ENCODE peak calls at places on chromosomes 1 and 21, in eight cellular contexts. S, G, Y, F, R, O, E and I are unnamed samples.

GRCh38 chr1:231396643-231397042 is 25.4 kb downstream of the EGLN1 start:
- DNase-seq in S (no peak), G (no peak), Y (no peak), F (no peak), R (no peak), O (no peak), E (no peak), I (no peak)

GRCh38 chr1:12467570-12468286 is 150.3 kb downstream of the DHRS3 start:
- DNase-seq in S (no peak), G (no peak), Y (no peak), F (no peak), R (peak; percentile 83), O (no peak), E (no peak), I (no peak)

GRCh38 chr1:158177705-158178450 is 2.8 kb upstream of the CD1D start:
- DNase-seq in S (peak; percentile 79), G (peak; percentile 47), Y (peak; percentile 81), F (peak; percentile 91), R (peak; percentile 38), O (peak; percentile 31), E (peak; percentile 95), I (no peak)

GRCh38 chr1:24463756-24464377 is 38.8 kb upstream of the RCAN3 start:
- DNase-seq in S (no peak), G (no peak), Y (no peak), F (peak; percentile 52), R (no peak), O (no peak), E (peak; percentile 79), I (no peak)

GRCh38 chr1:25744140-25744581 is 55.8 kb upstream of the SELENON start:
- DNase-seq in S (peak; percentile 27), G (peak; percentile 27), Y (peak; percentile 25), F (peak; percentile 63), R (peak; percentile 25), O (peak; percentile 53), E (peak; percentile 74), I (no peak)

GRCh38 chr1:209627349-209628196 is 24.7 kb downstream of the LAMB3 start:
- DNase-seq in S (peak; percentile 48), G (peak; percentile 68), Y (peak; percentile 41), F (peak; percentile 90), R (peak; percentile 41), O (peak; percentile 69), E (peak; percentile 94), I (peak; percentile 61)

GRCh38 chr1:201648066-201648910 is 109.4 kb downstream of the NAV1 start:
- DNase-seq in S (peak; percentile 58), G (peak; percentile 64), Y (peak; percentile 45), F (peak; percentile 79), R (peak; percentile 55), O (peak; percentile 75), E (peak; percentile 65), I (no peak)

GRCh38 chr21:45817345-45817744 is 164.2 kb upstream of the COL6A1 start:
- DNase-seq in S (no peak), G (no peak), Y (no peak), F (no peak), R (no peak), O (no peak), E (no peak), I (no peak)

GRCh38 chr21:46168238-46168637 is 12.9 kb upstream of the FTCD start:
- DNase-seq in S (no peak), G (no peak), Y (no peak), F (no peak), R (no peak), O (no peak), E (peak; percentile 21), I (no peak)

GRCh38 chr1:93662481-93663190 is 19.0 kb downstream of the BCAR3 start:
- DNase-seq in S (peak; percentile 41), G (no peak), Y (no peak), F (no peak), R (peak; percentile 74), O (peak; percentile 38), E (no peak), I (no peak)

GRCh38 chr1:22177354-22178003 is 34.6 kb upstream of the WNT4 start:
- DNase-seq in S (no peak), G (no peak), Y (no peak), F (no peak), R (no peak), O (no peak), E (no peak), I (no peak)

GRCh38 chr1:246155923-246156322 is 351.2 kb downstream of the SMYD3 start:
- DNase-seq in S (no peak), G (no peak), Y (no peak), F (no peak), R (peak; percentile 59), O (peak; percentile 31), E (no peak), I (no peak)

GRCh38 chr1:89310505-89310904 is 37.8 kb upstream of the GBP5 start:
- DNase-seq in S (no peak), G (no peak), Y (no peak), F (no peak), R (no peak), O (peak; percentile 5), E (no peak), I (no peak)

GRCh38 chr1:246139745-246140182 is 367.3 kb downstream of the SMYD3 start:
- DNase-seq in S (peak; percentile 74), G (peak; percentile 55), Y (no peak), F (no peak), R (peak; percentile 94), O (peak; percentile 93), E (no peak), I (no peak)

GRCh38 chr1:24321712-24322635 is 2.8 kb downstream of the GRHL3 start:
- DNase-seq in S (peak; percentile 73), G (no peak), Y (peak; percentile 11), F (peak; percentile 79), R (peak; percentile 87), O (peak; percentile 76), E (peak; percentile 59), I (peak; percentile 50)

GRCh38 chr21:33028271-33028670 is 2.5 kb downstream of the OLIG2 start:
- DNase-seq in S (no peak), G (no peak), Y (no peak), F (no peak), R (no peak), O (no peak), E (no peak), I (no peak)

GRCh38 chr1:112493351-112493750 is 15.4 kb upstream of the WNT2B start:
- DNase-seq in S (no peak), G (no peak), Y (no peak), F (no peak), R (no peak), O (no peak), E (no peak), I (no peak)

GRCh38 chr1:8423134-8423701 is 105.3 kb downstream of the SLC45A1 start:
- DNase-seq in S (peak; percentile 16), G (peak; percentile 20), Y (peak; percentile 34), F (peak; percentile 53), R (no peak), O (no peak), E (no peak), I (peak; percentile 19)

DNA sequence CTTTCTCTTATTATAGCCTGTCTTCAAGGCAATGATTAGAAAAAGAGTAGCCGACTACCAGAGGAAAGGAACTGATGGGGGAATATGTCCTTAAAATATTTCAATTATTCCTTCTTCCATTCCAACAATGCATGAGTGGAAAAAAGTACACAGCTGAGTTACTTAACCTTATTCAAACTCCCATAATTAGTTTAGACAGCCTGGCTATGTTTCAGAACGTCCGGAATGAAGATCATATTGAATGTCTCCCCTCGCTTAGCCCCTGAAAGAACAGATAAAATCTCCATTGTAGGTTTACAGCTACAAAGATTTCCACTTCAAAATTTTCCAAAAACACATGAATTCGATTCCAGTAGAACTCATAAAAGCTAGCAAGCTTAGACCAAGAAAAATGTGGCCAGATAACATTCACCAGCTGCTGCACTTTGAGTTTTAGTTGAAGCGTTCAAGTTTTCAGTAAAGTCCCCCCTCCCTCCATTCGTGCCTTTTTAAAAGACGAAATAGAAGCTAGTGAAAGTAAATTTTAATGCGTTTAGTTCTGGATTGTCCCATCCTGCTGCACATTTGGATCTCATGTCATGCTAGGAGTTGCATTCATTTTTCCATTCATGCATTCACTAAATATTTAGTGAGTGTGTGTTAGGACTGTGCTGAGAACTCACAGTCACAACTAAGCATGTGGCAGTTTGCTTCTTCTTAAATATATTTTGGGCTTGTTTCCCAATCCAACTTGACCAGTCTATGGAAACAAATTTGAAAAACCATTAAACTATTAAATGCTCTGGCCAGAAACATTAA is 29.4 kb upstream of the SSX2IP start:
- DNase-seq in S (no peak), G (no peak), Y (no peak), F (no peak), R (peak; percentile 50), O (peak; percentile 12), E (no peak), I (no peak)
- H3K27ac ChIP-seq in S (no peak overlapping the region), G (no peak overlapping the region), Y (peak overlapping the region; percentile 71), F (no peak overlapping the region), R (no peak overlapping the region), O (peak overlapping the region; percentile 86), E (no peak overlapping the region), I (no peak overlapping the region)

GRCh38 chr1:18922319-18922726 is 20.0 kb upstream of the ALDH4A1 start:
- DNase-seq in S (peak; percentile 78), G (peak; percentile 39), Y (peak; percentile 60), F (peak; percentile 58), R (peak; percentile 88), O (peak; percentile 85), E (no peak), I (no peak)
- TF ChIP-seq CTCF in S (peak; percentile 36), G (no peak), Y (no peak), F (no peak), R (no peak), O (no peak), E (no peak), I (no peak)

DNA sequence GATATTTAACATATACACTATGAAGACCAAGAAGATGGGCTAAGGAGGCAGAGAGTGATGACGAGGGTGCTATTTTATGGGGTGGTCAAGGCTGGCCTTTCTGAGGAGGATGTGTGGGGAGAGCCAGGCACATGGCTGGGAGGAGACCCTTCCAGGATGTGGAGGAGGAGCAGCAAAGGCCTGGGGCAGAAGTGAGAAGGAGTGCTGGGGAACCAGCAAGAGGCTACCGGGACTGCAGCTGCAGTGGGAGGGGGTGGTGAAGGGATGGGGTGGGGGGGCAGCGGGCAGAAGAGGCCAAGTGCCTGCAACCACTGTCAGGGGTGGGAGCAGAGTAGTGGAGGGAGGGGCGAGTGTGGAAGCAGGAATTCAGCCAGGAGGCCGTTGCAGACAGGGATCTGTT is 89.7 kb downstream of the IER5 start:
- DNase-seq in S (no peak), G (no peak), Y (no peak), F (no peak), R (no peak), O (no peak), E (no peak), I (no peak)
- H3K27ac ChIP-seq in S (no peak overlapping the region), G (no peak overlapping the region), Y (no peak overlapping the region), F (no peak overlapping the region), R (no peak overlapping the region), O (no peak overlapping the region), E (no peak overlapping the region), I (no peak overlapping the region)

DNA sequence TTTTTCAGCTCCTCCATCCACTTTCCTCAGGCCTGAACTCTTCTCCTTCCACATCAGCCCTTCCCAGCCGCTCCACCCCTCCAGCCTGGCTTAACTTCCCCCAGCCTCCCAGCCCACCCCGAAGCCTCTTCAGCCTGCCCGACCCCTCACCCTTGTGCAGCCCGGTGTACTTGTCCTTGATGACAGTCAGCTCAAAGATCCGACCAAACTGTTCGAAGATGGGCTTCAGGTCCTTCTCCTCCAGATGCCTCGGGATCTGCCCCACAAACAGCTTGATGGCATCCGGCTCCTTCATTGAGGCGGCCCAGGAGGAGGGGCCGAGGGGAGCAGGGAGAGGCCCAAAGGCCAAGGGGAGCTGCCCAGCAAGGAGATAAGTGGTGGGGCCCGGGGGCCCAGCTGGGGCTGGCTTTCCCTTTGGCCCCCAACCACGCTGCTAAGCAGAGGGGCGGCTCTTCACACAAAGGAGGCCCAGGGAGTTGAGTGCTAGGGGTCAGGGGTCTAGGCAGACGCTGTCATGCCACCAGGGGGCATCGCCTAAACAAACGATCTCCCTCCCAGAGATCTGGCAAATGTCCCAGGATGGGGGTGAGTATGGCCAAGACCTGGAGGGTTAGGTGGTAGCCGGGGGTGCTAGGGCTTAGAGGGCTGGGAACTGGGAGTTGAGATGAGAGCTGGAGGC is 738 bp downstream of the CELF3 start:
- DNase-seq in S (no peak), G (no peak), Y (no peak), F (peak; percentile 80), R (no peak), O (no peak), E (peak; percentile 78), I (no peak)
- TF ChIP-seq CTCF in S (peak; percentile 22), G (no peak), Y (no peak), F (peak; percentile 62), R (no peak), O (no peak), E (peak; percentile 65), I (no peak)